ENCODE peak calls at places on chromosome 15, in six cellular contexts. M, D, V, R, F and B are unnamed samples.

GRCh38 chr15:39887832-39888231 is 32.2 kb downstream of the GPR176 start:
- DNase-seq in M (peak; percentile 69), D (peak; percentile 50), V (peak; percentile 47), R (no peak), F (no peak), B (no peak)

GRCh38 chr15:32981536-32981935 is 213.0 kb downstream of the FMN1 start:
- DNase-seq in M (no peak), D (peak; percentile 64), V (no peak), R (no peak), F (no peak), B (no peak)

GRCh38 chr15:44215594-44215993 is 20.5 kb upstream of the FRMD5 start:
- DNase-seq in M (peak; percentile 47), D (peak; percentile 90), V (no peak), R (no peak), F (no peak), B (no peak)

GRCh38 chr15:63264685-63265302 is 12.6 kb upstream of the APH1B start:
- DNase-seq in M (peak; percentile 6), D (peak; percentile 83), V (no peak), R (no peak), F (no peak), B (no peak)

GRCh38 chr15:82532991-82533481 is 7.2 kb downstream of the RPS17 start:
- DNase-seq in M (no peak), D (no peak), V (peak; percentile 30), R (no peak), F (no peak), B (no peak)

GRCh38 chr15:60077581-60078359 is 73.7 kb downstream of the FOXB1 start:
- DNase-seq in M (no peak), D (no peak), V (no peak), R (no peak), F (no peak), B (no peak)

GRCh38 chr15:52112203-52112750 is 298 bp downstream of the BCL2L10 start:
- DNase-seq in M (no peak), D (no peak), V (peak; percentile 59), R (no peak), F (no peak), B (no peak)

GRCh38 chr15:73265536-73266153 is 103.1 kb downstream of the HCN4 start:
- DNase-seq in M (peak; percentile 63), D (peak; percentile 43), V (peak; percentile 77), R (no peak), F (peak; percentile 62), B (peak; percentile 36)

GRCh38 chr15:57322602-57323250 is 53.6 kb upstream of the CGNL1 start:
- DNase-seq in M (no peak), D (no peak), V (no peak), R (no peak), F (no peak), B (no peak)

GRCh38 chr15:31364301-31365031 is 37.8 kb downstream of the KLF13 start:
- DNase-seq in M (no peak), D (no peak), V (peak; percentile 63), R (no peak), F (peak; percentile 92), B (no peak)

GRCh38 chr15:67914537-67915373 is 74.9 kb upstream of the RNU6-1 start:
- DNase-seq in M (peak; percentile 66), D (peak; percentile 28), V (peak; percentile 35), R (no peak), F (no peak), B (peak; percentile 38)

GRCh38 chr15:90145259-90145658 is 43.0 kb upstream of the IDH2 start:
- DNase-seq in M (no peak), D (no peak), V (no peak), R (no peak), F (no peak), B (no peak)

GRCh38 chr15:96311639-96312038 is 18.9 kb upstream of the NR2F2 start:
- DNase-seq in M (no peak), D (no peak), V (no peak), R (no peak), F (no peak), B (no peak)

GRCh38 chr15:39283531-39283930 is 297.3 kb upstream of the THBS1 start:
- DNase-seq in M (no peak), D (peak; percentile 39), V (no peak), R (no peak), F (no peak), B (no peak)

GRCh38 chr15:89361451-89362202 is 27.0 kb upstream of the POLG start:
- DNase-seq in M (peak; percentile 63), D (peak; percentile 52), V (peak; percentile 89), R (no peak), F (peak; percentile 70), B (peak; percentile 82)

GRCh38 chr15:61517335-61517734 is 288.2 kb upstream of the RORA start:
- DNase-seq in M (no peak), D (no peak), V (no peak), R (no peak), F (no peak), B (no peak)

GRCh38 chr15:68644088-68644904 is 65.5 kb downstream of the CORO2B start:
- DNase-seq in M (peak; percentile 81), D (peak; percentile 90), V (no peak), R (no peak), F (no peak), B (no peak)

GRCh38 chr15:38896652-38897051 is 332.0 kb upstream of the RASGRP1 start:
- DNase-seq in M (no peak), D (no peak), V (no peak), R (no peak), F (no peak), B (no peak)

GRCh38 chr15:55917881-55918296 is 75.5 kb downstream of the NEDD4 start:
- DNase-seq in M (peak; percentile 96), D (peak; percentile 96), V (no peak), R (no peak), F (peak; percentile 40), B (no peak)

GRCh38 chr15:88127477-88127799 is 129.1 kb downstream of the NTRK3 start:
- DNase-seq in M (no peak), D (no peak), V (no peak), R (no peak), F (no peak), B (no peak)

GRCh38 chr15:67413770-67414429 is 107.0 kb upstream of the C15orf61 start:
- DNase-seq in M (peak; percentile 85), D (peak; percentile 68), V (no peak), R (no peak), F (no peak), B (no peak)

GRCh38 chr15:42131826-42132806 is 24.3 kb downstream of the PLA2G4F start:
- DNase-seq in M (no peak), D (no peak), V (peak; percentile 28), R (no peak), F (no peak), B (no peak)

GRCh38 chr15:71114066-71114680 is 1.1 kb upstream of the THSD4 start:
- DNase-seq in M (no peak), D (no peak), V (peak; percentile 45), R (no peak), F (no peak), B (no peak)

GRCh38 chr15:67136802-67137201 is 71.4 kb downstream of the SMAD3 start:
- DNase-seq in M (peak; percentile 43), D (no peak), V (no peak), R (no peak), F (no peak), B (no peak)

GRCh38 chr15:56598991-56599390 is 134.1 kb upstream of the MNS1 start:
- DNase-seq in M (no peak), D (peak; percentile 77), V (no peak), R (no peak), F (no peak), B (no peak)

GRCh38 chr15:66820474-66821258 is 118.6 kb downstream of the SMAD6 start:
- DNase-seq in M (no peak), D (no peak), V (no peak), R (no peak), F (no peak), B (no peak)

GRCh38 chr15:98142584-98142983 is 182.1 kb downstream of the ARRDC4 start:
- DNase-seq in M (no peak), D (no peak), V (peak; percentile 45), R (no peak), F (no peak), B (no peak)

GRCh38 chr15:40342421-40343313 is 1.9 kb upstream of the CCDC9B start:
- DNase-seq in M (peak; percentile 65), D (peak; percentile 85), V (no peak), R (no peak), F (no peak), B (no peak)

GRCh38 chr15:74838117-74838516 is 4.8 kb downstream of the ULK3 start:
- DNase-seq in M (no peak), D (no peak), V (no peak), R (no peak), F (no peak), B (no peak)

GRCh38 chr15:39787479-39787878 is 4.8 kb upstream of the FSIP1 start:
- DNase-seq in M (peak; percentile 37), D (no peak), V (no peak), R (no peak), F (no peak), B (no peak)

GRCh38 chr15:52163321-52164190 is 27.6 kb downstream of the GNB5 start:
- DNase-seq in M (no peak), D (no peak), V (peak; percentile 71), R (no peak), F (no peak), B (no peak)

GRCh38 chr15:99734575-99734974 is 1.3 kb upstream of the LYSMD4 start:
- DNase-seq in M (no peak), D (no peak), V (no peak), R (no peak), F (no peak), B (no peak)

GRCh38 chr15:99731336-99732267 is 1.6 kb downstream of the LYSMD4 start:
- DNase-seq in M (peak; percentile 13), D (no peak), V (peak; percentile 60), R (no peak), F (peak; percentile 70), B (no peak)

GRCh38 chr15:99732711-99733267 is 448 bp downstream of the LYSMD4 start:
- DNase-seq in M (peak; percentile 7), D (no peak), V (no peak), R (no peak), F (no peak), B (no peak)

GRCh38 chr15:99732268-99732641 is 982 bp downstream of the LYSMD4 start:
- DNase-seq in M (no peak), D (peak; percentile 20), V (no peak), R (no peak), F (peak; percentile 39), B (no peak)

GRCh38 chr15:99733268-99734039 is at the start of gene LYSMD4:
- DNase-seq in M (peak; percentile 93), D (peak; percentile 88), V (peak; percentile 98), R (peak; percentile 85), F (peak; percentile 97), B (peak; percentile 93)
- H4K8ac ChIP-seq in M (peak within 1 kb of the TSS; percentile 99), D (peak within 1 kb of the TSS; percentile 88), V (no peak within 1 kb of the TSS), R (peak within 1 kb of the TSS; percentile 95), F (peak within 1 kb of the TSS; percentile 98), B (peak within 1 kb of the TSS; percentile 92)

GRCh38 chr15:95162967-95163531 is 931.7 kb downstream of the MCTP2 start:
- DNase-seq in M (peak; percentile 70), D (peak; percentile 91), V (no peak), R (no peak), F (no peak), B (no peak)
- H4K91ac ChIP-seq in M (peak overlapping the region; percentile 18), D (peak overlapping the region; percentile 20), V (no peak overlapping the region), R (no peak overlapping the region), F (no peak overlapping the region), B (no peak overlapping the region)

GRCh38 chr15:84925906-84926305 is 41.4 kb downstream of the SLC28A1 start:
- DNase-seq in M (no peak), D (no peak), V (no peak), R (no peak), F (no peak), B (no peak)
- H3K27ac ChIP-seq in M (no peak overlapping the region), D (no peak overlapping the region), V (no peak overlapping the region), R (no peak overlapping the region), F (no peak overlapping the region), B (no peak overlapping the region)

GRCh38 chr15:78437762-78438594 is at the start of gene IREB2:
- DNase-seq in M (peak; percentile 98), D (peak; percentile 98), V (peak; percentile 98), R (peak; percentile 97), F (peak; percentile 98), B (peak; percentile 99)
- H4K8ac ChIP-seq in M (peak within 1 kb of the TSS; percentile 94), D (peak within 1 kb of the TSS; percentile 98), V (no peak within 1 kb of the TSS), R (peak within 1 kb of the TSS; percentile 96), F (peak within 1 kb of the TSS; percentile 90), B (no peak within 1 kb of the TSS)